ENCODE peak calls at places on chromosome 12, in four cellular contexts. O is OCI-LY7, P is cardiac fibroblast, M is colonic mucosa. Q is an unnamed sample.

GRCh38 chr12:93178154-93178878 is 199.4 kb upstream of the NUDT4 start:
- DNase-seq in O (no peak), P (no peak), M (no peak), Q (no peak)

GRCh38 chr12:111447571-111448265 is 42.0 kb downstream of the SH2B3 start:
- DNase-seq in O (no peak), P (no peak), M (peak), Q (no peak)

GRCh38 chr12:50581226-50582184 is 76.7 kb downstream of the DIP2B start:
- DNase-seq in O (no peak), P (peak), M (no peak), Q (peak)

GRCh38 chr12:89529738-89530137 is 3.9 kb upstream of the POC1B start:
- DNase-seq in O (peak), P (peak), M (no peak), Q (no peak)

GRCh38 chr12:74747305-74747704 is 209.7 kb downstream of the ATXN7L3B start:
- DNase-seq in O (no peak), P (no peak), M (no peak), Q (no peak)

GRCh38 chr12:120529641-120530314 is 820 bp upstream of the COQ5 start:
- DNase-seq in O (peak), P (peak), M (peak), Q (peak)

GRCh38 chr12:118488034-118488433 is 111.7 kb downstream of the SUDS3 start:
- DNase-seq in O (no peak), P (no peak), M (no peak), Q (no peak)

GRCh38 chr12:4448376-4448775 is 2.8 kb upstream of the FGF6 start:
- DNase-seq in O (no peak), P (no peak), M (no peak), Q (no peak)

GRCh38 chr12:13523926-13524325 is 327.4 kb downstream of the EMP1 start:
- DNase-seq in O (no peak), P (no peak), M (no peak), Q (no peak)

GRCh38 chr12:28708918-28709371 is 440.1 kb upstream of the FAR2 start:
- DNase-seq in O (no peak), P (peak), M (no peak), Q (no peak)

GRCh38 chr12:131208425-131208824 is 254.7 kb downstream of the ADGRD1 start:
- DNase-seq in O (no peak), P (no peak), M (no peak), Q (no peak)

GRCh38 chr12:70733385-70733784 is 96.2 kb upstream of the PTPRB start:
- DNase-seq in O (peak), P (peak), M (peak), Q (peak)

GRCh38 chr12:42091769-42092168 is 52.9 kb downstream of the GXYLT1 start:
- DNase-seq in O (no peak), P (no peak), M (no peak), Q (no peak)

GRCh38 chr12:47075192-47076084 is 4.0 kb upstream of the PCED1B start:
- DNase-seq in O (no peak), P (no peak), M (no peak), Q (no peak)

GRCh38 chr12:1093166-1093751 is 102.2 kb downstream of the ERC1 start:
- DNase-seq in O (peak), P (peak), M (peak), Q (peak)

GRCh38 chr12:1777798-1778197 is 42.6 kb upstream of the LRTM2 start:
- DNase-seq in O (no peak), P (peak), M (no peak), Q (no peak)

GRCh38 chr12:4353785-4354208 is 25.7 kb downstream of the FGF23 start:
- DNase-seq in O (peak), P (peak), M (no peak), Q (peak)

GRCh38 chr12:100758083-100758482 is 36.5 kb upstream of the ANO4 start:
- DNase-seq in O (no peak), P (no peak), M (no peak), Q (no peak)

GRCh38 chr12:74900232-74900631 is 309.4 kb downstream of the KCNC2 start:
- DNase-seq in O (no peak), P (no peak), M (no peak), Q (no peak)

GRCh38 chr12:57033428-57033827 is 16.5 kb downstream of the MYO1A start:
- DNase-seq in O (no peak), P (no peak), M (no peak), Q (no peak)

GRCh38 chr12:120368789-120369475 is at the start of gene MSI1:
- DNase-seq in O (no peak), P (no peak), M (no peak), Q (no peak)

GRCh38 chr12:60830381-60830780 is 1234.6 kb downstream of the SLC16A7 start:
- DNase-seq in O (no peak), P (no peak), M (no peak), Q (no peak)

GRCh38 chr12:29455087-29455486 is 42.4 kb downstream of the OVCH1 start:
- DNase-seq in O (no peak), P (no peak), M (no peak), Q (no peak)

GRCh38 chr12:16454481-16454880 is 107.0 kb downstream of the MGST1 start:
- DNase-seq in O (no peak), P (peak), M (no peak), Q (no peak)

GRCh38 chr12:104220931-104221330 is 5.4 kb downstream of the TXNRD1 start:
- DNase-seq in O (no peak), P (no peak), M (no peak), Q (peak)

GRCh38 chr12:57233357-57234232 is 4.1 kb downstream of the SHMT2 start:
- DNase-seq in O (no peak), P (peak), M (no peak), Q (no peak)

GRCh38 chr12:12924169-12924568 is 27.8 kb downstream of the GPRC5D start:
- DNase-seq in O (no peak), P (no peak), M (no peak), Q (no peak)

GRCh38 chr12:104910196-104910840 is 47.8 kb downstream of the SLC41A2 start:
- DNase-seq in O (no peak), P (peak), M (no peak), Q (no peak)

GRCh38 chr12:115941362-115941761 is 336.1 kb downstream of the MED13L start:
- DNase-seq in O (no peak), P (peak), M (no peak), Q (no peak)

GRCh38 chr12:124683330-124683662 is 115.9 kb upstream of the NCOR2 start:
- DNase-seq in O (no peak), P (peak), M (peak), Q (no peak)

GRCh38 chr12:98456583-98457573 is 58.5 kb upstream of the TMPO start:
- DNase-seq in O (no peak), P (peak), M (peak), Q (peak)

GRCh38 chr12:132506328-132506727 is 16.4 kb downstream of the FBRSL1 start:
- DNase-seq in O (no peak), P (no peak), M (no peak), Q (no peak)

GRCh38 chr12:132508248-132508740 is 18.3 kb downstream of the FBRSL1 start:
- DNase-seq in O (no peak), P (no peak), M (no peak), Q (no peak)

GRCh38 chr12:132508860-132509732 is 19.1 kb downstream of the FBRSL1 start:
- DNase-seq in O (no peak), P (no peak), M (no peak), Q (no peak)

GRCh38 chr12:132506730-132507538 is 17.0 kb downstream of the FBRSL1 start:
- DNase-seq in O (no peak), P (peak), M (peak), Q (peak)

DNA sequence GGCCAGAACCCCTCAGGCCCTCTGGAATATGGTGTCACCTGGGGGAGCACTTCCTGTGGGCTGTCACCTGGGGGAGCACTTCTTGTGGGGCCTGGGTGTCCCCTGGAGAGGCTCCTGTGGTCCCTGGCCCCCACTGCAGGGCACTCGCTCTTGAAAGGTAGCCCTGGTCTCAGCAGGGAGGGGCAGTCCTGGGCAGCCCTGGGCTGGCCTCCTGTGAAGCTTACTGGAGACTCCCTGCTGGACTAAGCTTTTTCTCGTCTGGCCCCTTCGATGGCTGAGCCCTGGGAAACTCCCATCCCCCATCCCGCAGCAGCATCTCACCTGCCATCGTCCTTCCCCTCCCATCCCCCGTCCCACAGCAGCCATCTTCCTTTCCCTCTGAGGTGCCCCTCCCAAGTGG is 17.7 kb downstream of the FBRSL1 start:
- DNase-seq in O (no peak), P (no peak), M (no peak), Q (no peak)
- TF ChIP-seq CTCF in O (peak), P (no peak), M (no peak), Q (no peak)

GRCh38 chr12:53061404-53062010 is 11.6 kb downstream of the TNS2 start:
- DNase-seq in O (no peak), P (no peak), M (peak), Q (no peak)

GRCh38 chr12:53064613-53065415 is 14.4 kb downstream of the SPRYD3 start:
- DNase-seq in O (no peak), P (no peak), M (no peak), Q (no peak)

GRCh38 chr12:53063708-53064612 is 14.1 kb downstream of the TNS2 start:
- DNase-seq in O (no peak), P (peak), M (peak), Q (no peak)

GRCh38 chr12:53062011-53062961 is 12.4 kb downstream of the TNS2 start:
- DNase-seq in O (no peak), P (no peak), M (peak), Q (no peak)

DNA sequence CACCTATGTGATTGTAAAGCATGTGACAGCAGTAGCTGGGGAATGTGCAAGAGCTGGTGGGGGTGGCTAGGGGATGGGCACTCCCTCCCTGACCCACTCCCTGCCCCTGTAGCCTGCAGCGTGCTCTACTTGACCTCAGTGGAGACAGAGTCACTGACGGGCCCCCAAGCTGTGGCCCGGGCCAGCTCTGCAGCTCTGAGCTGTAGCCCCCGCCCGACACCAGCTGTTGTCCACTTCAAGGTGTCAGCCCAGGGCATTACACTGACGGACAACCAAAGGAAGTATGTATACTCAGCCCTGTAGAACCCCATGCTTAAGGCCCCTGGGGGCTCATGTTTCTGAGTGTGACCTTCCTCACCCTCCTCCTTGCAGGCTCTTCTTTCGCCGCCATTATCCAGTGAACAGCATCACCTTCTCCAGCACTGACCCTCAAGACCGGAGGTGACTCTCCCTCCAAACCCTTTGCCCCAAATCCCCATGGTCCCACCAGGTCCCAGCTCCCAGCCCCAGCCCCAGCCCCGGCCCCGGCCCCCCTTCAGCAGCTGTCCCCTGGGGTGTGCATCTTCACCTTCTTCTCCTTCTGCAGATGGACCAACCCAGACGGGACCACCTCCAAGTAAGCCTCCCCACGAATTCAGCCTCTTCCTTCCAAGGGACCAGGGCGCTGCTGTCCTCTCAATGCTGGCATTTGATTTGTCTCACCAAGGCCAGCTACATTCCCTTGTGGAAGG is 13.3 kb downstream of the TNS2 start:
- DNase-seq in O (no peak), P (no peak), M (peak), Q (no peak)
- TF ChIP-seq CTCF in O (no peak), P (no peak), M (no peak), Q (no peak)

GRCh38 chr12:78101946-78102635 is 271.4 kb downstream of the NAV3 start:
- DNase-seq in O (no peak), P (no peak), M (no peak), Q (no peak)
- TF ChIP-seq CTCF in O (no peak), P (no peak), M (no peak), Q (no peak)

DNA sequence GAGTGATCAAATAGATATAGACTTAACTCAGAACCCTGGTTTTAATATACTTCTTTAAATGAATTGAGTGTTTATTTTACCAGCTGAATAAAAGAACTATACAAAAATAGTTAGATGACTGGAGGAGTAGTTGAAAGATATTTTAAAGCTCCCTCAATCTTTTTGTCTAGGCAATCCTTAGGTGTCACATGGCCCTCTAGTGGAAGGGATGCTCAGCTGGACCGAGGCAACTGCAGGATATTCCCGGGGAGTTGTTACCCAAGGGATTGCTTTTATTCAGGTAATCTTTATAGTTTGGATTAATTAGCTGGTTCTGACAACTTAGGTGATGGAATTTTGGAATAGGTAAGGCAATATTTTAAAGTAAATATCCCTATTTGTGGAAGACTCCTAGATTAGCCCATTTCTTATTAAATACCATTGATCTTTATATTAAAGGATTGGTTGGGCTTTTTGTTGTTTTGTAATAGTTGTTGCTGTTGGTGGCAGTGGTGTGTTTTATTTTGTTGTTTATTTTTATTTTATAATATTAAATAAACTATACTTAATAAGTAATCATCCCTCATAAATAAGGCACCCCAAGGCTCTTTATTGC is 57.1 kb downstream of the ZDHHC17 start:
- DNase-seq in O (peak), P (peak), M (peak), Q (no peak)
- TF ChIP-seq CTCF in O (peak), P (peak), M (peak), Q (no peak)

GRCh38 chr12:79773896-79774295 is 83.1 kb upstream of the PAWR start:
- DNase-seq in O (no peak), P (no peak), M (no peak), Q (no peak)

GRCh38 chr12:79765157-79765556 is 74.4 kb upstream of the PAWR start:
- DNase-seq in O (no peak), P (no peak), M (no peak), Q (no peak)

GRCh38 chr12:79769860-79770485 is 79.2 kb upstream of the PAWR start:
- DNase-seq in O (no peak), P (no peak), M (no peak), Q (no peak)

GRCh38 chr12:79766705-79767464 is 76.1 kb upstream of the PAWR start:
- DNase-seq in O (no peak), P (no peak), M (no peak), Q (no peak)

GRCh38 chr12:79769189-79769859 is 78.6 kb upstream of the PAWR start:
- DNase-seq in O (no peak), P (no peak), M (no peak), Q (no peak)
- TF ChIP-seq CTCF in O (no peak), P (no peak), M (no peak), Q (no peak)

GRCh38 chr12:6684609-6685008 is 4.6 kb downstream of the ZNF384 start:
- DNase-seq in O (peak), P (peak), M (peak), Q (peak)
- TF ChIP-seq CTCF in O (peak), P (peak), M (peak), Q (peak)

DNA sequence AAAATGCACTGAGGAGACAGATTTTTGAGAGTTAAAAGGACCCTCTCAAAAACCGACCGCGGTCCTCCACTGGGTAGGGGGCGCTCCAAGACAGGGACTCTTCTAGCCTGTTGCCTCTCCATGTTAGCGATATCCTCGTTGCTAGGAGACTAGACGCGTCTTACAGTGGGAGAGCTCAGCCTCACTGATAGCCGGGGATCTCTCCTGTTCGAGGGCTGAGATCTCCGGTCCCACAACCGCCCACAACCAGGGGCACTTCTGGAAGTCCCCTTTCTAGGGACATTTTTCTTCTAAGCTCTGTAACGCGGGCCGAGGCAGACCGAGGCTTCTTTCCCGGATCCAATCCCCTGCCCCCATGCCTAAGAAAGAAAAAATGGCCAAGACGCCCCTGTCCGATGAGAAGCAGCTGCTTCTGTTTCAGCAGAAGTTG is 21.3 kb downstream of the FKBP11 start:
- DNase-seq in O (peak), P (peak), M (peak), Q (peak)
- TF ChIP-seq CTCF in O (peak), P (peak), M (peak), Q (peak)

GRCh38 chr12:95955549-95956159 is 12.5 kb downstream of the AMDHD1 start:
- DNase-seq in O (no peak), P (no peak), M (no peak), Q (no peak)
- TF ChIP-seq CTCF in O (peak), P (no peak), M (no peak), Q (no peak)

GRCh38 chr12:6062427-6063378 is 61.8 kb downstream of the VWF start:
- DNase-seq in O (peak), P (peak), M (peak), Q (peak)

GRCh38 chr12:6065872-6066217 is 58.6 kb downstream of the VWF start:
- DNase-seq in O (no peak), P (no peak), M (no peak), Q (no peak)

GRCh38 chr12:6065131-6065871 is 59.2 kb downstream of the VWF start:
- DNase-seq in O (no peak), P (no peak), M (no peak), Q (no peak)

GRCh38 chr12:6061661-6062060 is 62.8 kb downstream of the VWF start:
- DNase-seq in O (no peak), P (peak), M (no peak), Q (no peak)

DNA sequence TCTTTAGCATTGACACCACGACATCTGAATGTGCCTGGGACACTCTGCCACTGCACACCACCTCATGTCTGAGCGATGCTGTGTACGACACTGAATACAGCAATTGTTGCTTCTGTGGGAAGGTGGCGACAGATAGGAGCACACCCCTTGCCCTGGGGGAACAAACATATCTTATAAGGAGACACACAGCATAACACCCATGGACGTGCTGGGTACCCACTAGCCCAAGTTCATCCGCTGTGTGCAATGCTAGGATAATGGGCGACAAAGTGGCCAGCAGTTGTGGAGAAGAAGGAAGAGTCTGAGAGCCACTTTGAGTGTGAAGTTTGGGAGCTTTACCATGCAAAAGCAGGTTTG is 61.1 kb downstream of the VWF start:
- DNase-seq in O (no peak), P (no peak), M (no peak), Q (no peak)
- TF ChIP-seq CTCF in O (peak), P (no peak), M (peak), Q (peak)